ENCODE peak calls at places on chromosomes 16 and 17, in six cellular contexts. B is GM12865, T is epithelial cell of esophagus, D is body of pancreas, R is tibial artery, M is adrenal gland. I is an unnamed sample.

GRCh38 chr16:11446566-11447119 is 101.4 kb downstream of the RMI2 start:
- DNase-seq in B (no peak), T (no peak), D (no peak), R (no peak), M (no peak), I (no peak)

GRCh38 chr16:29662000-29662728 is 883 bp upstream of the SPN start:
- DNase-seq in B (peak), T (no peak), D (no peak), R (no peak), M (no peak), I (no peak)

GRCh38 chr17:28402224-28402630 is 3.8 kb downstream of the SLC46A1 start:
- DNase-seq in B (no peak), T (peak), D (no peak), R (no peak), M (no peak), I (no peak)

GRCh38 chr16:67542464-67542863 is 13.8 kb downstream of the RIPOR1 start:
- DNase-seq in B (peak), T (peak), D (peak), R (no peak), M (peak), I (peak)

GRCh38 chr17:31313982-31314787 is at the start of gene EVI2B:
- DNase-seq in B (peak), T (peak), D (peak), R (no peak), M (no peak), I (peak)

GRCh38 chr17:75130632-75131277 is 787 bp downstream of the NT5C start:
- DNase-seq in B (peak), T (peak), D (peak), R (no peak), M (peak), I (peak)

GRCh38 chr16:11356573-11357331 is 11.5 kb downstream of the RMI2 start:
- DNase-seq in B (peak), T (peak), D (peak), R (peak), M (no peak), I (peak)

GRCh38 chr16:11743308-11744074 is 834 bp upstream of the TXNDC11 start:
- DNase-seq in B (peak), T (peak), D (peak), R (peak), M (peak), I (no peak)

GRCh38 chr16:11191665-11192064 is 64.3 kb downstream of the SOCS1 start:
- DNase-seq in B (no peak), T (no peak), D (no peak), R (no peak), M (no peak), I (no peak)

GRCh38 chr17:75685508-75685907 is 18.4 kb downstream of the SAP30BP start:
- DNase-seq in B (no peak), T (peak), D (no peak), R (no peak), M (no peak), I (peak)

GRCh38 chr17:54967621-54968258 is 714 bp downstream of the COX11 start:
- DNase-seq in B (peak), T (peak), D (peak), R (no peak), M (no peak), I (peak)

GRCh38 chr17:27793168-27793905 is 7.0 kb downstream of the NOS2 start:
- DNase-seq in B (no peak), T (no peak), D (no peak), R (no peak), M (no peak), I (peak)

GRCh38 chr17:44273607-44274006 is 5.7 kb upstream of the SLC4A1 start:
- DNase-seq in B (no peak), T (no peak), D (no peak), R (no peak), M (no peak), I (no peak)

GRCh38 chr17:1109606-1110523 is 69.9 kb downstream of the ABR start:
- DNase-seq in B (peak), T (no peak), D (no peak), R (no peak), M (no peak), I (no peak)

GRCh38 chr17:36993227-36993626 is 44.5 kb downstream of the AATF start:
- DNase-seq in B (no peak), T (no peak), D (no peak), R (no peak), M (no peak), I (no peak)

GRCh38 chr17:68085751-68086445 is 50.4 kb downstream of the KPNA2 start:
- DNase-seq in B (peak), T (no peak), D (peak), R (no peak), M (no peak), I (no peak)

GRCh38 chr17:16930571-16931317 is 41.2 kb downstream of the TNFRSF13B start:
- DNase-seq in B (no peak), T (no peak), D (no peak), R (no peak), M (no peak), I (no peak)

GRCh38 chr16:11405331-11406176 is 60.3 kb downstream of the RMI2 start:
- DNase-seq in B (peak), T (peak), D (peak), R (no peak), M (no peak), I (peak)

DNA sequence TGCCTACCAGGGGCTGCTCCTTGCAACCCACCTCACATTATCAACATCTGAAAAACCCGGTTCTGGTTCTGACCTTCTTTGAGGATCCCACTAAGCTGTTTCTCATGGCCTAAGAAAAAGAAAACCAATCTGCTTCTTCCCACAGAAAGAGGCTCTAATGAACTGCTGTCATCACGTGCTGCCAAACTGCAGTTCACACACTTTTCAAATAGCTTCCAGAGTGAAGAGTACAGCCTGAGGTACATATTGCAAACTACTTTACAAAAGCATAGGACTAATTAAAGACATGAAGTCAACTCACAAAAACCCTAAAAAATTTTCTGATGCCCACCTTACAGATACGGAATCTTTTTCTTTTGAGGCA is 36.7 kb downstream of the SMG6 start:
- DNase-seq in B (no peak), T (no peak), D (no peak), R (no peak), M (no peak), I (peak)
- H3K4me3 ChIP-seq in B (peak), T (no peak), D (no peak), R (no peak), M (no peak), I (no peak)

DNA sequence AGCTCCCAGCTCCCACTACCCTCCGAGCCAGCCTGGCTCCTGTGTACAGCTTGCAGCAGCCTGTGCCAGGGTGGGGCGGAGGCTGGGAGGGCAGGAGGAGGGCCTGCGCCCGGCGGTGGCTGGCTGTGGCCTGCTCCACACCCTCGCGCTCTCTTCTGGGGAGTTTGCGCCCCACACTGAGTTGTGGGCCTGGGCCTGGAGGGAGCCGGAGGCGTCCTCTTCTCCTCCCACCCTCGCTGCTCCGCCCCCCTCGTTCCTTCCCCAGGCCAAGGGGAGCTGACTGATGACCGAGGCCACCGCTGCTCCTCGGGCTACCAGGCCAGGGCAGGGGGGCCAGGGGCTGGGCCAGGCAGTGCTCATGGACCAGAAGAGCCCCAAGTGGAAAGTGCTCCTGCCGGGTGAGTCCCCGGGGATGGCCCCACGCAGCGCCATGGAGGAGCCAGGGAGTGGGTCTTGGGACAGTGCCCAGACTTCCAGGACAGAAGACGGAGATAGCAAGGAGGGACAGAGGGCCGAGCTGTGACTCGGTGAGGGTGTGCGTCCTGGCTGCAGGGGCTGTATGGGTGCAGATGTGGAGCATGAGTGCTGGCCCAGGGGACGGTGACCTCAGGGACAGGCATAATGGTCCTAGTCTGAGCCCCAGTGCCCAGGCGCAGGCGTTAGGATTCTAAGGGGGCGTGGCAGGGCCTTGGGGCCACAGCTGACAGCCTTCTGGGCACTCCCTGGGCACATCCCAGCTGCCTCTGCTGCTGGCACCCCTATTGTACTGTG is 242.1 kb upstream of the GSE1 start:
- DNase-seq in B (no peak), T (peak), D (no peak), R (peak), M (peak), I (no peak)
- H3K4me3 ChIP-seq in B (no peak), T (peak), D (no peak), R (peak), M (no peak), I (no peak)

DNA sequence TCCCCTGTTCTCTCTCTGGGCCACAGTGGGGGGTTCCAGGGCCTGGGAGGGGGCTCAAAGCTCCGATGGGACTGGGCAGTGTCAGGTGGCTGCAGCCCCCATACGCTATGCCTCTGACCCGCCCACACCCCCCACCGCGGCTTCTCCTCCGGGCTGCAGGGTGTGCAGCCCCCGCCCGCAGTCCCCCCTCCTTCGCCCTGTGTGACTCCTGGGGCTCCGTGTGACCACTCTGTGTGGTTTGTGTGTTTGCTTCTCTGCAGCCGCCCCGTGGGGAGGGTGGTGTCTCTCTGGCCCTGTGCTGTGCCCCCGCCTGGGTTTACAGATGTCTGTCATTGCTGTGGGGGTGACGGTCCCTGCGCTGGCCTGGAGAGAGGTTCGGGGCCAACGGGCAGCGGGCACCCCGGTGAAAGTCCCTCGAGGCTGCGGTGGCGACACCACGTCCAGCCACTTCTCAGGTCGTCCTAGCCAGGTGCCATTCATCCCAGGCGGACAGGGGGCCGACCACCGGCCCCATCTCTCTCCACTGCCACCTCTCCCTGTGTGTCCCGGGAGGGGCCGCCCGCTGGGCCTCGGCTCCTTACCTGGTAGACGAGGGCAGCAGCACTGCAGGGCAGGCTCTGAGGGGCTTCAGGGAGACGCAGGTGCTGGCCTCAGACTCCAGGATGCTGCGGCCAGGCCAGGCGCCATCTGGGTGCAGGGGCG is 5.5 kb downstream of the SSTR5 start:
- DNase-seq in B (no peak), T (no peak), D (no peak), R (no peak), M (no peak), I (no peak)
- H3K4me3 ChIP-seq in B (no peak), T (no peak), D (no peak), R (peak), M (no peak), I (no peak)

GRCh38 chr17:5584383-5584951 is at the start of gene NLRP1:
- DNase-seq in B (peak), T (peak), D (peak), R (peak), M (peak), I (peak)
- H3K4me3 ChIP-seq in B (peak), T (peak), D (no peak), R (peak), M (peak), I (no peak)

GRCh38 chr17:49213399-49213798 is 2.9 kb downstream of the ABI3 start:
- DNase-seq in B (peak), T (no peak), D (no peak), R (no peak), M (no peak), I (no peak)

GRCh38 chr17:49204521-49204920 is 5.9 kb downstream of the GNGT2 start:
- DNase-seq in B (no peak), T (no peak), D (no peak), R (no peak), M (no peak), I (no peak)

GRCh38 chr17:49213803-49214202 is 3.3 kb downstream of the ABI3 start:
- DNase-seq in B (no peak), T (no peak), D (no peak), R (no peak), M (no peak), I (no peak)

GRCh38 chr17:49210158-49211029 is at the start of the genes ABI3 and GNGT2:
- DNase-seq in B (peak), T (no peak), D (peak), R (no peak), M (peak), I (no peak)

DNA sequence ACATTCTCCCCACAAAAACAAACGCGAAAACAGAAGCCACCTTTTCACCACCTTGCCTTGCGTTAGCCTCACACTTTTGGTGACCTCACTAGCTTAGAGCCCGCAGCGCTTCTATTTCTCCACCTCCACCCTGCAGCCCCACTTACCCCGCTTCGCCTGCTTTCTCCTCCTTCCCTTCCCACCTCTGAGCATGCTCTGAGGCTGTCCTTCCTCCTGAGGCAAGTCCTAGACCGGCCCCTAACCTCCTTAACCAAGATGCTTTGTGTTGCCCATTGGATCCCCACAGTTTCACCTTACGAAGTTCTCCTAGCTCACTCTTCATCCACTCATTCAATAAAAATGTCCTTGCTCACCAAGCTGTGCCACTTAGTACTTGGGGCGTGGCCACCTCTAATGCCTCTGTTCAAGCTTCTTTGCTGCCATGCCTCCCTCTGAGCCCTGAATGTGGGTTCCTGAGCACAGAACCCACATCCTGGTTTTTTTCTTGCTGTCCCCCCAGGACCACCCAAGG is 1.3 kb downstream of the GNGT2 start:
- DNase-seq in B (no peak), T (peak), D (no peak), R (no peak), M (no peak), I (no peak)
- H3K4me3 ChIP-seq in B (peak), T (no peak), D (no peak), R (no peak), M (no peak), I (no peak)

DNA sequence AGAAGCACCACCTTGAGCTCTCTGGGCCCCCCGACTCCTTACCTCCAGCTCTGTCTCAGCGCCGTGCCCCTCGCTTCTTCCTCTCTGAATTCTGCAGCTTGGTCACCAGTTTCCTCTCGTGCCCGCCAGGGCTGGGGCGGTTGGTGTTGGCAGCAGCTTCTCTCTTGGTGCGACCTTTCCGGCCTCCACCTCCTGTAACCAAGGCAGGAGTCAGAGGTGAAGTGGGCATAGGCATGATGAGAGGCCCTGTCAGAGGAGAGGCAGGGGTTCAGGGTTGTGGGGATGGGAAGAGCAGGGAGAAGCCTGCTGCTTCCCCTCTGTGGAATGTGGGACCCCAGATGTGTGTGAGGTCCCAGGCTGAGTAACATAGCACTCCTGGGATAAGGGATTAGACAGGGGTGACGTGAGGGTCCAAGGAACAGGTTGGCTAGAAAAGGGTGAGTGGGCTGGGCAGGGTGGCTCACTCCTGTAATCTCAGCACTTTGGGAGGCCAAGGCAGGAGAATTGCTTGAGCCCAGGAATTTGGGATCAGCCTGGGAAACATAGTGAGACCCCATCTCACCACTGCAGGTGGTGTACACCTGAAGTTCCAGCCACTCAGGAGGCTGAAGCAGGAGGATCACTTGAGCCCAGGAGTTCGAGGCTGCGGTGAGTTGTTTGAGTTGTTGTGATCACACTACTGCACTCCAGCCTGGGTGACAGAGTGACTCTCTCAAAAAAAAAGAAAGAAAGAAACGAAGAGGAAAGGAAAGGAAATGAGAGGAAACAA is 626 bp downstream of the NUPR1 start:
- DNase-seq in B (no peak), T (no peak), D (peak), R (no peak), M (peak), I (no peak)
- H3K4me3 ChIP-seq in B (no peak), T (peak), D (peak), R (peak), M (peak), I (no peak)

GRCh38 chr16:54194008-54194731 is 92.4 kb downstream of the IRX3 start:
- DNase-seq in B (no peak), T (peak), D (peak), R (peak), M (peak), I (peak)
- H3K4me3 ChIP-seq in B (no peak), T (peak), D (no peak), R (peak), M (no peak), I (no peak)

I was measured in cardiac muscle cell.